ENCODE peak calls at places on chromosomes 12 and 14, in seven cellular contexts. One of them, this sample, is unnamed. For H3K9me3, the result is how much of the 10 kb centered on the place peaks cover.

GRCh38 chr14:24307575-24308341 is at the start of gene CIDEB:
- DNase-seq in psoas muscle: peak
- DNase-seq in mucosa of descending colon: peak
- DNase-seq in right atrium auricular region: no peak
- DNase-seq in hepatocyte: peak
- DNase-seq in neural progenitor cell: peak
- DNase-seq in esophagus muscularis mucosa: no peak
- DNase-seq in this sample: peak

GRCh38 chr12:40054554-40055226 is 51.2 kb downstream of the SLC2A13 start:
- DNase-seq in psoas muscle: no peak
- DNase-seq in mucosa of descending colon: peak
- DNase-seq in right atrium auricular region: peak
- DNase-seq in hepatocyte: peak
- DNase-seq in neural progenitor cell: no peak
- DNase-seq in esophagus muscularis mucosa: no peak
- DNase-seq in this sample: no peak

GRCh38 chr14:99986416-99986815 is 78.8 kb upstream of the EVL start:
- DNase-seq in psoas muscle: no peak
- DNase-seq in mucosa of descending colon: no peak
- DNase-seq in right atrium auricular region: no peak
- DNase-seq in hepatocyte: no peak
- DNase-seq in neural progenitor cell: no peak
- DNase-seq in esophagus muscularis mucosa: no peak
- DNase-seq in this sample: no peak

GRCh38 chr12:3314306-3314663 is 176.7 kb upstream of the PRMT8 start:
- DNase-seq in psoas muscle: no peak
- DNase-seq in mucosa of descending colon: no peak
- DNase-seq in right atrium auricular region: no peak
- DNase-seq in hepatocyte: no peak
- DNase-seq in neural progenitor cell: no peak
- DNase-seq in esophagus muscularis mucosa: no peak
- DNase-seq in this sample: no peak

GRCh38 chr12:26317942-26318565 is 122.7 kb downstream of the SSPN start:
- DNase-seq in psoas muscle: no peak
- DNase-seq in mucosa of descending colon: no peak
- DNase-seq in right atrium auricular region: no peak
- DNase-seq in hepatocyte: no peak
- DNase-seq in neural progenitor cell: no peak
- DNase-seq in esophagus muscularis mucosa: no peak
- DNase-seq in this sample: no peak

GRCh38 chr12:103331643-103332042 is 164.1 kb downstream of the C12orf42 start:
- DNase-seq in psoas muscle: no peak
- DNase-seq in mucosa of descending colon: no peak
- DNase-seq in right atrium auricular region: no peak
- DNase-seq in hepatocyte: no peak
- DNase-seq in neural progenitor cell: no peak
- DNase-seq in esophagus muscularis mucosa: no peak
- DNase-seq in this sample: no peak

GRCh38 chr12:131092911-131093901 is 139.5 kb downstream of the ADGRD1 start:
- DNase-seq in psoas muscle: peak
- DNase-seq in mucosa of descending colon: peak
- DNase-seq in right atrium auricular region: no peak
- DNase-seq in hepatocyte: no peak
- DNase-seq in neural progenitor cell: no peak
- DNase-seq in esophagus muscularis mucosa: no peak
- DNase-seq in this sample: no peak

GRCh38 chr12:122935318-122935717 is 30.9 kb downstream of the ABCB9 start:
- DNase-seq in psoas muscle: no peak
- DNase-seq in mucosa of descending colon: no peak
- DNase-seq in right atrium auricular region: no peak
- DNase-seq in hepatocyte: no peak
- DNase-seq in neural progenitor cell: peak
- DNase-seq in esophagus muscularis mucosa: no peak
- DNase-seq in this sample: no peak

GRCh38 chr12:128078311-128078851 is 188.6 kb upstream of the TMEM132C start:
- DNase-seq in psoas muscle: no peak
- DNase-seq in mucosa of descending colon: no peak
- DNase-seq in right atrium auricular region: no peak
- DNase-seq in hepatocyte: no peak
- DNase-seq in neural progenitor cell: peak
- DNase-seq in esophagus muscularis mucosa: no peak
- DNase-seq in this sample: no peak

GRCh38 chr12:74317078-74317581 is 220.5 kb upstream of the ATXN7L3B start:
- DNase-seq in psoas muscle: no peak
- DNase-seq in mucosa of descending colon: no peak
- DNase-seq in right atrium auricular region: no peak
- DNase-seq in hepatocyte: peak
- DNase-seq in neural progenitor cell: peak
- DNase-seq in esophagus muscularis mucosa: no peak
- DNase-seq in this sample: no peak

GRCh38 chr12:123388948-123389559 is 5.1 kb downstream of the KMT5A start:
- DNase-seq in psoas muscle: peak
- DNase-seq in mucosa of descending colon: peak
- DNase-seq in right atrium auricular region: no peak
- DNase-seq in hepatocyte: no peak
- DNase-seq in neural progenitor cell: no peak
- DNase-seq in esophagus muscularis mucosa: no peak
- DNase-seq in this sample: no peak

GRCh38 chr12:51062631-51063397 is 14.7 kb downstream of the LETMD1 start:
- DNase-seq in psoas muscle: no peak
- DNase-seq in mucosa of descending colon: no peak
- DNase-seq in right atrium auricular region: no peak
- DNase-seq in hepatocyte: no peak
- DNase-seq in neural progenitor cell: no peak
- DNase-seq in esophagus muscularis mucosa: no peak
- DNase-seq in this sample: no peak

GRCh38 chr12:1197264-1198018 is 206.4 kb downstream of the ERC1 start:
- DNase-seq in psoas muscle: no peak
- DNase-seq in mucosa of descending colon: no peak
- DNase-seq in right atrium auricular region: no peak
- DNase-seq in hepatocyte: no peak
- DNase-seq in neural progenitor cell: no peak
- DNase-seq in esophagus muscularis mucosa: no peak
- DNase-seq in this sample: no peak

GRCh38 chr12:25759752-25760151 is 198.7 kb upstream of the RASSF8 start:
- DNase-seq in psoas muscle: no peak
- DNase-seq in mucosa of descending colon: no peak
- DNase-seq in right atrium auricular region: no peak
- DNase-seq in hepatocyte: no peak
- DNase-seq in neural progenitor cell: no peak
- DNase-seq in esophagus muscularis mucosa: no peak
- DNase-seq in this sample: no peak

GRCh38 chr14:73153272-73153671 is 17.0 kb downstream of the PSEN1 start:
- DNase-seq in psoas muscle: no peak
- DNase-seq in mucosa of descending colon: no peak
- DNase-seq in right atrium auricular region: no peak
- DNase-seq in hepatocyte: no peak
- DNase-seq in neural progenitor cell: no peak
- DNase-seq in esophagus muscularis mucosa: no peak
- DNase-seq in this sample: no peak

GRCh38 chr14:74573421-74574091 is 38.5 kb downstream of the LTBP2 start:
- DNase-seq in psoas muscle: no peak
- DNase-seq in mucosa of descending colon: no peak
- DNase-seq in right atrium auricular region: no peak
- DNase-seq in hepatocyte: no peak
- DNase-seq in neural progenitor cell: no peak
- DNase-seq in esophagus muscularis mucosa: no peak
- DNase-seq in this sample: no peak

GRCh38 chr14:100911665-100912316 is 8.3 kb upstream of the RTL1 start:
- DNase-seq in psoas muscle: no peak
- DNase-seq in mucosa of descending colon: no peak
- DNase-seq in right atrium auricular region: no peak
- DNase-seq in hepatocyte: no peak
- DNase-seq in neural progenitor cell: peak
- DNase-seq in esophagus muscularis mucosa: no peak
- DNase-seq in this sample: no peak

GRCh38 chr12:112833272-112833671 is 41.7 kb downstream of the RPH3A start:
- DNase-seq in psoas muscle: no peak
- DNase-seq in mucosa of descending colon: no peak
- DNase-seq in right atrium auricular region: no peak
- DNase-seq in hepatocyte: no peak
- DNase-seq in neural progenitor cell: no peak
- DNase-seq in esophagus muscularis mucosa: no peak
- DNase-seq in this sample: no peak

GRCh38 chr12:585062-586061 is 77.9 kb downstream of the NINJ2 start:
- DNase-seq in psoas muscle: no peak
- DNase-seq in mucosa of descending colon: no peak
- DNase-seq in right atrium auricular region: no peak
- DNase-seq in hepatocyte: no peak
- DNase-seq in neural progenitor cell: no peak
- DNase-seq in esophagus muscularis mucosa: no peak
- DNase-seq in this sample: no peak

GRCh38 chr12:98754095-98754494 is 109.0 kb downstream of the APAF1 start:
- DNase-seq in psoas muscle: no peak
- DNase-seq in mucosa of descending colon: no peak
- DNase-seq in right atrium auricular region: no peak
- DNase-seq in hepatocyte: peak
- DNase-seq in neural progenitor cell: no peak
- DNase-seq in esophagus muscularis mucosa: no peak
- DNase-seq in this sample: no peak

GRCh38 chr14:106666341-106666740 is 1140.0 kb downstream of the TMEM121 start:
- DNase-seq in psoas muscle: no peak
- DNase-seq in mucosa of descending colon: no peak
- DNase-seq in right atrium auricular region: no peak
- DNase-seq in hepatocyte: no peak
- DNase-seq in neural progenitor cell: no peak
- DNase-seq in esophagus muscularis mucosa: peak
- DNase-seq in this sample: no peak
- H3K9me3 ChIP-seq in psoas muscle: under half
- H3K9me3 ChIP-seq in mucosa of descending colon: under half
- H3K9me3 ChIP-seq in right atrium auricular region: under half
- H3K9me3 ChIP-seq in hepatocyte: under half
- H3K9me3 ChIP-seq in neural progenitor cell: under half
- H3K9me3 ChIP-seq in esophagus muscularis mucosa: under half
- H3K9me3 ChIP-seq in this sample: under half

GRCh38 chr12:126051611-126052107 is 986.4 kb downstream of the AACS start:
- DNase-seq in psoas muscle: no peak
- DNase-seq in mucosa of descending colon: no peak
- DNase-seq in right atrium auricular region: no peak
- DNase-seq in hepatocyte: no peak
- DNase-seq in neural progenitor cell: no peak
- DNase-seq in esophagus muscularis mucosa: no peak
- DNase-seq in this sample: no peak
- TF ChIP-seq CTCF in psoas muscle: no peak
- TF ChIP-seq CTCF in mucosa of descending colon: no peak
- TF ChIP-seq CTCF in right atrium auricular region: no peak
- TF ChIP-seq CTCF in hepatocyte: no peak
- TF ChIP-seq CTCF in neural progenitor cell: no peak
- TF ChIP-seq CTCF in esophagus muscularis mucosa: no peak
- TF ChIP-seq CTCF in this sample: no peak

GRCh38 chr12:110687770-110688169 is 1.1 kb downstream of the HVCN1 start:
- DNase-seq in psoas muscle: no peak
- DNase-seq in mucosa of descending colon: no peak
- DNase-seq in right atrium auricular region: no peak
- DNase-seq in hepatocyte: no peak
- DNase-seq in neural progenitor cell: no peak
- DNase-seq in esophagus muscularis mucosa: no peak
- DNase-seq in this sample: no peak

GRCh38 chr12:110688446-110689001 is 391 bp downstream of the HVCN1 start:
- DNase-seq in psoas muscle: peak
- DNase-seq in mucosa of descending colon: no peak
- DNase-seq in right atrium auricular region: no peak
- DNase-seq in hepatocyte: no peak
- DNase-seq in neural progenitor cell: peak
- DNase-seq in esophagus muscularis mucosa: no peak
- DNase-seq in this sample: no peak

GRCh38 chr12:110686294-110686903 is 2.5 kb downstream of the HVCN1 start:
- DNase-seq in psoas muscle: no peak
- DNase-seq in mucosa of descending colon: no peak
- DNase-seq in right atrium auricular region: no peak
- DNase-seq in hepatocyte: no peak
- DNase-seq in neural progenitor cell: no peak
- DNase-seq in esophagus muscularis mucosa: no peak
- DNase-seq in this sample: no peak

GRCh38 chr12:110689002-110689600 is at the start of gene HVCN1:
- DNase-seq in psoas muscle: peak
- DNase-seq in mucosa of descending colon: peak
- DNase-seq in right atrium auricular region: peak
- DNase-seq in hepatocyte: peak
- DNase-seq in neural progenitor cell: peak
- DNase-seq in esophagus muscularis mucosa: no peak
- DNase-seq in this sample: peak

DNA sequence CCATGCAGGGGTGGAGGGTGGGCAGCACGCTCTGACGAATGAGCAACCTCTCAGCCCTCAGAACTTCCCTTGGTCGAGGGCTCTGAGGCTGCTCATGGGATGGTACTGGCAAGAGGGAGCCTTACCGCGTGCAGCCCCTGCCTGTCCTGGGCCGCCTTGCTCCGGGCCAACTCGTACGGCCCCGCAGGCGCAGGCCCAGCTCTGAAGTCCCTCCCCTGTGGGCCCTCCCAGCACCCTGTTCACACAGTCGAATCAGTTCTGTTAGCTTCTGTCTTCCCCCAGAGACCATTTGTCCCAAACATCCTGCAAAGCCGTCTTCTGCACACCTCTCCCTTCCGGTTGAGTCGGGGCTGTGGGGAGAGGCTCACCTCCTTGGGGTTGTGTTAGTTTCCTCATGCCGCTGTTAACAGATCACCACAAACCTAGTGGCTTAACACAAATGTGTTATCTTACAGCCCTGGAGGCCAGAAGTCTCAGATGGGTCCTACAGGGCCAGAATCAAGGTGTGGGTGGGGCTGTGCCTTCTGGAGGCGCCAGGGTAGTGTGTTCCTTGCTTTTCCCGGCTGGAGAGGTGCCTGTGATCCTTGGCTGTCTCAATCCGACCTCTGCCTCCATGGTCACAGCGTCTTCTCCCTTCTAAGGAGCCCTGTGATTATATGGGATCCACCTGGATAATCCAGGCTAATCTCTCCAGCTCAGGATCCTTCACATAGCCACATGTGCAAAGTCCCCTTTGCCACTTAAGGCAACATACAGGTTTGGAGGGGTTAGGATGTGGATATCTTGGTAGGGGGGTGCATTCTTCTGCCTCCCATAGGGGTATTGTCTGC is 901 bp upstream of the HVCN1 start:
- DNase-seq in psoas muscle: peak
- DNase-seq in mucosa of descending colon: peak
- DNase-seq in right atrium auricular region: no peak
- DNase-seq in hepatocyte: peak
- DNase-seq in neural progenitor cell: peak
- DNase-seq in esophagus muscularis mucosa: no peak
- DNase-seq in this sample: peak
- H3K4me3 ChIP-seq in psoas muscle: peak
- H3K4me3 ChIP-seq in mucosa of descending colon: no peak
- H3K4me3 ChIP-seq in right atrium auricular region: peak
- H3K4me3 ChIP-seq in hepatocyte: peak
- H3K4me3 ChIP-seq in neural progenitor cell: peak
- H3K4me3 ChIP-seq in esophagus muscularis mucosa: peak
- H3K4me3 ChIP-seq in this sample: peak

DNA sequence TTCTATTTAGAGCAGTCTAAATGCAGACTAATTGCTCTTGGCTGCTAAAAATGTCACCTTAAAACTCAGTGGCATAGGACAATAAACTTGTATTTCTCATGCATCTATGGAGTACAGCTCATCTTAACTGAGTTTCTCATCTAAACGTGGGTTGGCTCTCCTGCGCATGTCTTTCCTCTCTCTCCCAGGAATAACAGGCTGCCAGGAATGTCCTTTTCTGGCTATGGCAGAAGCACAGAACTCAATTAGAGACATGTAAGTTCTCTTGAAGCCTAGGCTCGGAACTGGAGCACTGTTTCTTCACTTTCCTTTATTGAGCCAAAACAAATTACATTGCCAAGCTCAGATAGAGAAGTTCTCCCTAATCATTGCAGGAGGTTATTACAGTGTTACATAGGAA is 722.3 kb upstream of the FLRT2 start:
- DNase-seq in psoas muscle: no peak
- DNase-seq in mucosa of descending colon: no peak
- DNase-seq in right atrium auricular region: no peak
- DNase-seq in hepatocyte: no peak
- DNase-seq in neural progenitor cell: no peak
- DNase-seq in esophagus muscularis mucosa: no peak
- DNase-seq in this sample: no peak
- H3K9me3 ChIP-seq in psoas muscle: under half
- H3K9me3 ChIP-seq in mucosa of descending colon: under half
- H3K9me3 ChIP-seq in right atrium auricular region: under half
- H3K9me3 ChIP-seq in hepatocyte: under half
- H3K9me3 ChIP-seq in neural progenitor cell: under half
- H3K9me3 ChIP-seq in esophagus muscularis mucosa: under half
- H3K9me3 ChIP-seq in this sample: under half